ENCODE peak calls at places on chromosomes 12 and 14, in nine cellular contexts. One of them, this sample, is unnamed.
A peak's percentile ranks its signal among the peaks of the same experiment; 100 is the strongest.

GRCh38 chr12:4118601-4119156 is 154.9 kb upstream of the CCND2 start:
- DNase-seq in NCI-H345: no peak
- DNase-seq in T follicular helper cell: no peak
- DNase-seq in astrocyte of the spinal cord: no peak
- DNase-seq in A549: no peak
- DNase-seq in hypothalamus: no peak
- DNase-seq in GM19239: no peak
- DNase-seq in CD8-positive, alpha-beta T cell: no peak
- DNase-seq in D341Med: no peak
- DNase-seq in this sample: no peak

GRCh38 chr12:82805812-82806497 is 119.2 kb downstream of the TMTC2 start:
- DNase-seq in A549: no peak
- DNase-seq in T follicular helper cell: no peak
- DNase-seq in GM19239: no peak
- DNase-seq in CD8-positive, alpha-beta T cell: no peak
- DNase-seq in astrocyte of the spinal cord: no peak
- DNase-seq in hypothalamus: no peak
- DNase-seq in NCI-H345: no peak
- DNase-seq in D341Med: no peak
- DNase-seq in this sample: no peak

GRCh38 chr12:58608711-58609110 is 311.6 kb downstream of the LRIG3 start:
- DNase-seq in D341Med: no peak
- DNase-seq in T follicular helper cell: no peak
- DNase-seq in hypothalamus: no peak
- DNase-seq in astrocyte of the spinal cord: peak; percentile 24
- DNase-seq in GM19239: no peak
- DNase-seq in NCI-H345: no peak
- DNase-seq in A549: no peak
- DNase-seq in CD8-positive, alpha-beta T cell: no peak
- DNase-seq in this sample: no peak

GRCh38 chr12:78559441-78559840 is 305.1 kb upstream of the SYT1 start:
- DNase-seq in hypothalamus: no peak
- DNase-seq in CD8-positive, alpha-beta T cell: no peak
- DNase-seq in GM19239: no peak
- DNase-seq in D341Med: no peak
- DNase-seq in T follicular helper cell: no peak
- DNase-seq in NCI-H345: no peak
- DNase-seq in astrocyte of the spinal cord: peak; percentile 23
- DNase-seq in A549: no peak
- DNase-seq in this sample: no peak

GRCh38 chr14:93648440-93649168 is 139.7 kb downstream of the PRIMA1 start:
- DNase-seq in D341Med: peak; percentile 48
- DNase-seq in astrocyte of the spinal cord: no peak
- DNase-seq in NCI-H345: peak; percentile 6
- DNase-seq in hypothalamus: no peak
- DNase-seq in T follicular helper cell: no peak
- DNase-seq in GM19239: no peak
- DNase-seq in CD8-positive, alpha-beta T cell: no peak
- DNase-seq in A549: peak; percentile 28
- DNase-seq in this sample: no peak

GRCh38 chr12:65720136-65720535 is 104.1 kb upstream of the HMGA2 start:
- DNase-seq in A549: no peak
- DNase-seq in T follicular helper cell: no peak
- DNase-seq in astrocyte of the spinal cord: peak; percentile 40
- DNase-seq in GM19239: no peak
- DNase-seq in D341Med: no peak
- DNase-seq in hypothalamus: no peak
- DNase-seq in NCI-H345: no peak
- DNase-seq in CD8-positive, alpha-beta T cell: no peak
- DNase-seq in this sample: no peak

GRCh38 chr14:73753043-73753886 is 39.1 kb upstream of the PNMA1 start:
- DNase-seq in hypothalamus: no peak
- DNase-seq in astrocyte of the spinal cord: peak; percentile 22
- DNase-seq in T follicular helper cell: peak; percentile 44
- DNase-seq in GM19239: no peak
- DNase-seq in CD8-positive, alpha-beta T cell: no peak
- DNase-seq in D341Med: no peak
- DNase-seq in A549: no peak
- DNase-seq in NCI-H345: no peak
- DNase-seq in this sample: peak; percentile 40

GRCh38 chr14:32618991-32619390 is 289.9 kb downstream of the AKAP6 start:
- DNase-seq in T follicular helper cell: no peak
- DNase-seq in astrocyte of the spinal cord: no peak
- DNase-seq in NCI-H345: no peak
- DNase-seq in GM19239: no peak
- DNase-seq in hypothalamus: no peak
- DNase-seq in CD8-positive, alpha-beta T cell: no peak
- DNase-seq in D341Med: no peak
- DNase-seq in A549: no peak
- DNase-seq in this sample: no peak

GRCh38 chr14:102046337-102047278 is 40.2 kb downstream of the HSP90AA1 start:
- DNase-seq in D341Med: peak; percentile 92
- DNase-seq in astrocyte of the spinal cord: peak; percentile 41
- DNase-seq in CD8-positive, alpha-beta T cell: no peak
- DNase-seq in A549: peak; percentile 81
- DNase-seq in hypothalamus: peak; percentile 47
- DNase-seq in T follicular helper cell: no peak
- DNase-seq in NCI-H345: peak; percentile 21
- DNase-seq in GM19239: no peak
- DNase-seq in this sample: peak; percentile 76

This sample was measured in hippocampal formation.